ENCODE peak calls at places on chromosomes 6 and 20, in seven cellular contexts. Q, X, G, U, J, A and F are unnamed samples.

GRCh38 chr6:26550250-26550993 is 12.3 kb downstream of the HMGN4 start:
- DNase-seq in Q (peak), X (peak), G (no peak), U (no peak), J (peak), A (peak), F (no peak)

GRCh38 chr20:58682656-58683055 is 9.9 kb upstream of the NPEPL1 start:
- DNase-seq in Q (no peak), X (no peak), G (no peak), U (no peak), J (no peak), A (no peak), F (no peak)

GRCh38 chr6:37667050-37667814 is 30.5 kb downstream of the MDGA1 start:
- DNase-seq in Q (no peak), X (peak), G (no peak), U (no peak), J (no peak), A (no peak), F (no peak)

GRCh38 chr6:24743265-24743943 is 24.4 kb upstream of the C6orf62 start:
- DNase-seq in Q (no peak), X (peak), G (peak), U (peak), J (no peak), A (no peak), F (no peak)

GRCh38 chr6:22194188-22194921 is 102.5 kb downstream of the PRL start:
- DNase-seq in Q (no peak), X (no peak), G (no peak), U (peak), J (no peak), A (no peak), F (no peak)

GRCh38 chr6:100719883-100720682 is 161.0 kb downstream of the ASCC3 start:
- DNase-seq in Q (peak), X (peak), G (peak), U (no peak), J (peak), A (no peak), F (peak)

GRCh38 chr20:44731657-44732056 is 14.0 kb upstream of the KCNK15 start:
- DNase-seq in Q (no peak), X (no peak), G (no peak), U (no peak), J (no peak), A (no peak), F (no peak)

GRCh38 chr6:88637761-88638160 is 325.7 kb downstream of the RNGTT start:
- DNase-seq in Q (no peak), X (no peak), G (no peak), U (no peak), J (no peak), A (no peak), F (no peak)

GRCh38 chr20:13883425-13883824 is 98.6 kb downstream of the NDUFAF5 start:
- DNase-seq in Q (no peak), X (no peak), G (no peak), U (no peak), J (no peak), A (no peak), F (no peak)

DNA sequence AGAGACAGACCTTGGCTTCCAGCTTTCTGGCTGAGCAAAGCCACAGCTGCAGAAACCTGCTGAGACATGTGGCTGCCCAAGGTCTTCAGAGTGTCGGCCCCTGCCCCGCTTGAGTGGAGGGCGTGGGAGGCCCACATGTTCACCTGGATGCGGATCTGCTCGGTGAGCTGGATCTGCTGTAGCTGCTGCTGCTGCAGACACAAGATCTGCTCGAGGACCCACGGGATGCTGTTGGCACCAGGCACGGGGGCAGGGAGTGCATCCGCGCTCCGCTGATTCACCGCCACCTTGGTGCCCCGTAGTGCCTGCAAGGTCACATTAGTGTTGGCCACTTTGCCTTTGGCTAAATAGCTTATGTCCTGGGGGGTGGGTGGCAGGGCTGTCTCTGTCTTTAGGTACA is 10.7 kb downstream of the SALL4 start:
- DNase-seq in Q (no peak), X (no peak), G (no peak), U (no peak), J (no peak), A (no peak), F (no peak)
- TF ChIP-seq JUND in Q (no peak), X (no peak), G (no peak), U (no peak), J (no peak), A (no peak), F (no peak)

DNA sequence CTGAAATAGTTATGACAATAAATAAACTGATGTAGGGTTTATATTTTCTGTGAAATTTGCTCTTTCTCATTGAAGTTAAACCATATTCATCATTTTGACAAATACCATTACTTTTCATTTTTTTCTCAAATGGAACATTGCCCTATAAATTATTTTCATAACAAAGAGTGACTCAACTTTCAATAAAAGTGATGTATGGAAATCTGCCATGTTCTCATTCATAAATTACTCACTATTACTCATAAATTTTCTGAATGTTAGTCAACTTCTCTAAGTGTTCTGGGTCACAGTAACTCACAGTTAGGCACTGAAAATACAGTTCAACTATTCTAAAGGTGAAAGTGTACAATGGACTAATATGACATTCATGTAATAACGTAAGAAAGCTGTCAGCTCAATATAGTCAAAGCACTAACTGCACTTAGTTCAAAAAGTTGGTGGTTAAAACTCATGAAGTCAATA is 19.0 kb upstream of the STX11 start:
- DNase-seq in Q (no peak), X (no peak), G (peak), U (no peak), J (no peak), A (no peak), F (no peak)
- TF ChIP-seq JUND in Q (peak), X (no peak), G (peak), U (no peak), J (no peak), A (no peak), F (no peak)

GRCh38 chr6:154319231-154319858 is 37.3 kb downstream of the IPCEF1 start:
- DNase-seq in Q (peak), X (no peak), G (no peak), U (no peak), J (no peak), A (no peak), F (no peak)
- TF ChIP-seq JUND in Q (peak), X (no peak), G (no peak), U (no peak), J (no peak), A (no peak), F (no peak)

DNA sequence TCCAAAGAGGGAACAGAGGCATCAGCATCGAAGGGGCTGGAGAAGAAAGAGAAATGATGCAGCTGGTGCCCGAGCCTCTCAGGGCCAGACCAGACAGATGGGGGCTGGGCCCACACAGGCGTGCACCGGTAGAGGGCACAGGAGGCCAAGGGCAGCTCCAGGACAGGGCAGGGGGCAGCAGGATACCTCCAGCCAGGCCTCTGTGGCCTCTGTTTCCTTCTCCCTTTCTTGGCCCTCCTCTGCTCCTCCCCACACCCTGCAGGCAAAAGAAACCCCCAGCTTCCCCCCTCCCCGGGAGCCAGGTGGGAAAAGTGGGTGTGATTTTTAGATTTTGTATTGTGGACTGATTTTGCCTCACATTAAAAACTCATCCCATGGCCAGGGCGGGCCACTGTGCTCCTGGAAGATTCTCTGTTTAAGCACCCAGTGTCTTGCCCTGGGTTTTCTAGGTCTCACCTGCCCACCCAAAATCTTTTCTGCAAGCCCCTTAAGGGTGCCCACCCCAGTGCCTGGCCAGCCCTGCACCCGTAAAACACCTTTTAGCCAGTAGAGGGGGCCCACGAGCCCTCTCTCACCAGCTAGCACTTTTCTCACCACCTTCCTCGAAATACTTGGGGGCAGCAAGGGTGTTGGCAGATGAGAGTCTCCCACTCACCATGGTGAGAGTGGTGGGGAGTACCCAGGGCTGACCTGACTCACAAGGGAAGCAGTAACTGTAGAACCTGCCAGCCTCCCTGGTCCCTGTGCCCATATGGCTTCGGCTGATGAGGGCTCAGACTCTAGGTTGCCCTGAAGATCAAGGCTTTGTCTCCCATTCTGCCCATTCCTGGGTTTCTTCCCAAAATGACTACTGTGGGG is 35.7 kb upstream of the ID1 start:
- DNase-seq in Q (peak), X (peak), G (no peak), U (no peak), J (peak), A (peak), F (peak)
- TF ChIP-seq JUND in Q (no peak), X (no peak), G (no peak), U (no peak), J (no peak), A (no peak), F (no peak)

DNA sequence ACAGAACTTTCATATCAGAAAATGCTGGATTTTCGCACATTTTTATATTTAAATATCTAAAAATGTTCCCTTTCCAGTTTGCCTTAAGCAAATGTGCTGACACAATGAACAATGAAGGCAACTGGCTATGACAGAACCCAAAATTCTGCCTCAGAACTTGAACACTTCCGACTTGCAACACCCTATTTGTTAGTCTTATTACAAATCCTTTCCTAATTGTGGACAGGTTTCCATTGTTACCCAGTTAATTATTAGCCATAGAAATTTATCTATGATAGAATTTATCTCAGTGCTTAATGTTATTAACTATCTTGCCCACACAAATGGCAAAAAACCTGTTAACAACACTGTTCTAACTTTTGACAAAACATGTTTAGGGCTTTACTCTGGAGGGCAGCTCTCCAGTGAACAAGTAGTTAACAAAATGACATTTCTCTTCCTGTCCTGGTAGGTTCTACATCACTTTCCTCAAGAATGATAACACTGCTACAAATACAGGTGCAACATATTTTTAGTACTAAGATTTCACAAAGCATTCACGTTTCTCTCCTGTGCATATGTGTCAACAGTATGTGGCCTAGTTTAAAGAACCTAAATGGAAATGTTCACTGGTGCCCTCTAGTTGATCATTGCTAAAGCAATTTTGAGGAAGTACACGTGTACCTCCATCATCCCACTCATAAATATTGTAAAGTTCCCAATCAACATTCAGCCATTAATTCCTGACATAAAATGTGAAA is 58.4 kb downstream of the HIVEP2 start:
- DNase-seq in Q (no peak), X (no peak), G (no peak), U (peak), J (peak), A (no peak), F (peak)
- TF ChIP-seq JUND in Q (no peak), X (no peak), G (no peak), U (no peak), J (no peak), A (no peak), F (no peak)

DNA sequence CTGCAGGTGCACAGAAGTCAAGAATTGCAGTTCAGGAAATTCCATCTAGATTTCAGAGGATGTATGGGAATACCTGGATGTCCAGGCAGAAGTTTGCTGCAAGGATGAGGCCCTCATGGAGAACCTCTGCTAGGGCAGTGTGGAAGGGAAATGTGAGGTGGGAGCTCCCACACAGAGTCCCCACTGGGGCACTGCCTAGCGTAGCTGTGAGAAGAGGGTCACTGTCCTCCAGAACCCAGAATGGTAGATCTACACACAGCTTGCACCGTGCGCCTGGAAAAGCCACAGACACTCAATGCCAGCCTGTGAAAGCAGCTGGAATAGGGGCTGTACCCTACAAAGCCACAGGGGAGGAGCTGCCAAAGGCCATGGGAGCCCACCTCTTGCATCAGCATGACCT is 681.4 kb downstream of the EPHA7 start:
- DNase-seq in Q (no peak), X (no peak), G (no peak), U (no peak), J (no peak), A (no peak), F (no peak)
- TF ChIP-seq JUND in Q (no peak), X (no peak), G (no peak), U (no peak), J (no peak), A (no peak), F (no peak)

DNA sequence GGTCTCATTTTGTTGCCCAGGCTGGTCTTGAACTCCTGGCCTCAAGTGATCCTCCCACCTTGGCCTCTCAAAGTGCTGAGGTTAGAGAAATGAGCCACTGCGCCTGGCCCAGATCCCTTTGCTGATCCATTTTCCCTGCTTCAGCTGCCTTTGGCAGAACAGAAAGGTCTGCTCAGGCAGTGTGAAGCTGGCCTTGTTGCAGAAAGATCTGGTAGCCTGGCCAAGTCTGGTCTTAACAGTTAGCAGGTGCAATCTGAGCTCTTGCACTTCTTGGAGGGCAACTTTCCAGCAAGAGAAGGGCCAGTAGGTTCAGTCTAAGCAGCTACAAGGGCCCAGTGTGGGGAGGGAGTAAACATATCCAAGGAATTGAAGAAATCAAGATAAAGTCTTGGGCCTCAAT is 38.8 kb upstream of the NEDD9 start:
- DNase-seq in Q (no peak), X (no peak), G (no peak), U (no peak), J (no peak), A (no peak), F (no peak)
- TF ChIP-seq JUND in Q (no peak), X (no peak), G (no peak), U (no peak), J (no peak), A (no peak), F (no peak)

DNA sequence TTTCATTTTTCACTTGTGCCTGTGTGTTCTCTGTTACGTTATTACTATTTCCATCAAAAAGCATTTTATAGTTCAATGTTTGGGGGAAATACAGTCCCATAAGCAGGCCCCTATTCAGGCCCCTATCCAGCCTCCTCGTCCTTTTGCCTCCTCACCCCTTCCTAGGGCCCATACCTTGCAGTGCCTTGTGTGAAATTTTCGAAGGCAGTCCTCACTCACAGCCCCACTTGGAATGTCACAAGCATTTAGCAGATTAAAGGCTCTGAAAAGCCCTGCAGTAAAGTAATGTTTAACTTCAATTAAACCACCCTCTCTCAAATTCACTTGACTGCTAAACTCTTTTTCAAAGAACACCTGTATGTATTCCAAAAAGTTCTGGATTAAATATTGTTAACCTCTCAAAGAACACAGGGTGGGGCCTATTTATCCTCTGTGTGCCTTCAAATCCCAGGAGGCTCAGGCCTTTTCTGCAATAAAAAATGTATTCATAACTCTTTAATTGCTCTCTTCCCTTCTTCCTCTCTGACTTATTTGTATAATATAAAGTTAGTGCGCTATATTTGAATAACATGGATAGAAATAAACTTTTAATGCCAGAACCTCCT is 202.5 kb downstream of the FOXA2 start:
- DNase-seq in Q (no peak), X (no peak), G (no peak), U (no peak), J (no peak), A (no peak), F (no peak)
- TF ChIP-seq JUND in Q (no peak), X (no peak), G (no peak), U (no peak), J (no peak), A (no peak), F (no peak)

GRCh38 chr6:148972481-148972880 is 225.7 kb downstream of the UST start:
- DNase-seq in Q (no peak), X (peak), G (peak), U (no peak), J (peak), A (peak), F (peak)

GRCh38 chr6:148969679-148970078 is 222.8 kb downstream of the UST start:
- DNase-seq in Q (no peak), X (no peak), G (no peak), U (no peak), J (no peak), A (no peak), F (no peak)

GRCh38 chr6:148969271-148969666 is 222.4 kb downstream of the UST start:
- DNase-seq in Q (no peak), X (no peak), G (no peak), U (no peak), J (no peak), A (no peak), F (no peak)

GRCh38 chr6:148968636-148969270 is 221.9 kb downstream of the UST start:
- DNase-seq in Q (no peak), X (no peak), G (no peak), U (no peak), J (peak), A (no peak), F (no peak)

DNA sequence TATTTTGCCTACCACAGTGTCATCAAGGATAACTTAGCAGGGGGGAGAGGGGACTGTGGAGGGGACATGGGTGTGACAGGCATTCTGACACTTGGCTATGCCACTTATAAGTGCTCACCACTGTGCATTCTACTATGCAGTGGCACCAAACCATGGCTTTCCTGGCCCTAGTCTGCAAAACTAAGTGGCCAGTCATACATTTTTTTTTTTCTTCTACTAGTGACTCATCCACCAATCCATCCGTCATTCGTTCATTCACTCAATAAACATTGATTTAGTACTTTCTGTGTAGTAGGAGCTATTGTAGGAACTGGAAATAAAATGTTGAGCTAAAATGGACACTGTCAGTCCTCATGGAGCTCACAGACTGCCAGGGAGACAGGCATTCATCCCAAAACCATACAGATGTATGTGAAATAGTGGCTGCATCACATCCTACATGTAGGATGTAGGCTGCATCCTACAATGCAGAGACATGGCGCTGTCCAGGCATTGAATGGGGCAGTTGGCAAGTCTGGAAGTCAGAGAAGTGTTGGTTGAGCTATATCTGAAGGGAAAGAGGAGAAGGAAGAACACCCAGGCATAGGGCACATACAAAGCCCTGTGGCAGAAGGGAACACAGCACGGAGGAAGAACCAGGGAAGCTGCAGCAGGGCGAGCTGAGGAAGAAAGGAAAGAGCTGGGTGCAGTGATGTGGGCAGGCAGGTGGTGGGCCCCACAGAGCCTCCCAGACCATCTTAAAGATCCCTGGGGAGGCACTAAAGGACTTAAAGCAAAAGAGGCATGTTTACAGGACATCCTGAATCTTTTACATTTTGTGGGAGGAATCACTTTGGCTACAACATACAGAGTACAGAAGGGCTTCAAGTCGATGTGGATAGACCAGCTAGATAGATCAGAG is 224.4 kb downstream of the UST start:
- DNase-seq in Q (no peak), X (no peak), G (no peak), U (no peak), J (no peak), A (no peak), F (no peak)
- TF ChIP-seq JUND in Q (peak), X (no peak), G (no peak), U (no peak), J (no peak), A (no peak), F (no peak)

GRCh38 chr6:145148392-145149175 is 586.7 kb downstream of the EPM2A start:
- DNase-seq in Q (no peak), X (no peak), G (peak), U (peak), J (peak), A (no peak), F (peak)
- TF ChIP-seq JUND in Q (no peak), X (no peak), G (peak), U (no peak), J (no peak), A (no peak), F (peak)